ENCODE peak calls at places on chromosomes 13 and 19, in four cellular contexts. H is vagina, S is PC-3, Z is breast epithelium. N is an unnamed sample. For H3K27me3, the result is how much of the 10 kb centered on the place peaks cover.

GRCh38 chr19:29098863-29099481 is 114.0 kb downstream of the UQCRFS1 start:
- DNase-seq in S (peak), Z (no peak), H (peak), N (no peak)

GRCh38 chr19:12840091-12841079 is 2.1 kb downstream of the MAST1 start:
- DNase-seq in H (no peak), S (peak), Z (no peak), N (peak)

GRCh38 chr13:89568746-89569145 is 1778.7 kb upstream of the MIR17HG start:
- DNase-seq in Z (no peak), H (no peak), S (no peak), N (no peak)

GRCh38 chr19:6963937-6964336 is 57.3 kb downstream of the MBD3L2B start:
- DNase-seq in Z (no peak), H (no peak), S (peak), N (peak)

GRCh38 chr13:60267498-60268202 is 103.9 kb upstream of the DIAPH3 start:
- DNase-seq in Z (no peak), S (no peak), H (no peak), N (no peak)

GRCh38 chr13:43203781-43204180 is 180.4 kb downstream of the DNAJC15 start:
- DNase-seq in S (no peak), H (no peak), Z (no peak), N (no peak)

GRCh38 chr13:80504453-80504852 is 163.5 kb upstream of the SPRY2 start:
- DNase-seq in S (no peak), Z (no peak), H (no peak), N (no peak)

GRCh38 chr19:48255376-48256303 is at the start of gene CARD8:
- DNase-seq in Z (peak), H (peak), S (peak), N (peak)

GRCh38 chr13:45975337-45975736 is 77.2 kb downstream of the ZC3H13 start:
- DNase-seq in S (no peak), H (no peak), Z (no peak), N (no peak)

GRCh38 chr19:47419037-47419783 is at the start of gene MEIS3:
- DNase-seq in Z (no peak), H (no peak), S (no peak), N (no peak)

GRCh38 chr13:74187564-74187963 is 53.4 kb upstream of the KLF12 start:
- DNase-seq in Z (no peak), H (no peak), S (peak), N (no peak)

GRCh38 chr13:98182589-98182988 is 5.5 kb upstream of the RNF113B start:
- DNase-seq in H (no peak), S (no peak), Z (no peak), N (no peak)

GRCh38 chr19:38849746-38850230 is at the start of gene HNRNPL:
- DNase-seq in Z (peak), S (no peak), H (no peak), N (no peak)

GRCh38 chr19:35721374-35721773 is 3.6 kb downstream of the KMT2B start:
- DNase-seq in S (no peak), H (no peak), Z (no peak), N (no peak)

GRCh38 chr19:4124638-4125037 is 716 bp upstream of the MAP2K2 start:
- DNase-seq in H (no peak), Z (no peak), S (no peak), N (no peak)

GRCh38 chr13:100100115-100100879 is 11.4 kb downstream of the PCCA start:
- DNase-seq in H (no peak), S (peak), Z (no peak), N (no peak)

GRCh38 chr13:31790992-31791391 is 51.7 kb downstream of the RXFP2 start:
- DNase-seq in Z (no peak), H (no peak), S (no peak), N (no peak)

GRCh38 chr13:92390217-92390616 is 836.4 kb upstream of the GPC6 start:
- DNase-seq in S (no peak), H (no peak), Z (no peak), N (no peak)

GRCh38 chr13:21436582-21436981 is 22.5 kb downstream of the ZDHHC20 start:
- DNase-seq in S (no peak), Z (no peak), H (no peak), N (no peak)

GRCh38 chr13:103730407-103730806 is 664.2 kb upstream of the SLC10A2 start:
- DNase-seq in Z (no peak), S (no peak), H (no peak), N (no peak)

GRCh38 chr13:42876270-42876714 is 94.9 kb downstream of the FAM216B start:
- DNase-seq in Z (no peak), S (no peak), H (no peak), N (no peak)

GRCh38 chr13:110555601-110556223 is 5.8 kb downstream of the RAB20 start:
- DNase-seq in H (no peak), Z (no peak), S (peak), N (no peak)

GRCh38 chr13:40666905-40667621 is 622 bp upstream of the FOXO1 start:
- DNase-seq in H (peak), S (peak), Z (no peak), N (no peak)

GRCh38 chr13:69020120-69020519 is 1087.5 kb upstream of the ATXN8OS start:
- DNase-seq in S (no peak), Z (no peak), H (no peak), N (no peak)

GRCh38 chr13:44396963-44397580 is 23.4 kb downstream of the SERP2 start:
- DNase-seq in S (no peak), H (no peak), Z (no peak), N (no peak)

GRCh38 chr13:45325806-45326205 is 15.2 kb downstream of the TPT1 start:
- DNase-seq in S (peak), Z (no peak), H (no peak), N (no peak)

GRCh38 chr13:25252229-25252628 is 35.1 kb downstream of the MTMR6 start:
- DNase-seq in H (no peak), Z (no peak), S (no peak), N (no peak)

GRCh38 chr13:78325585-78325984 is 277.8 kb downstream of the POU4F1 start:
- DNase-seq in S (no peak), Z (no peak), H (no peak), N (no peak)

GRCh38 chr13:80497439-80497838 is 156.5 kb upstream of the SPRY2 start:
- DNase-seq in H (no peak), S (no peak), Z (no peak), N (no peak)

GRCh38 chr13:85194482-85194881 is 604.7 kb downstream of the SLITRK6 start:
- DNase-seq in Z (no peak), S (no peak), H (no peak), N (no peak)

GRCh38 chr19:21328402-21328801 is 808 bp downstream of the ZNF708 start:
- DNase-seq in Z (no peak), H (no peak), S (no peak), N (no peak)

GRCh38 chr19:5186293-5187050 is 154.1 kb downstream of the PTPRS start:
- DNase-seq in Z (no peak), S (no peak), H (no peak), N (no peak)

GRCh38 chr19:3788991-3789778 is 3.0 kb upstream of the MATK start:
- DNase-seq in H (no peak), Z (no peak), S (no peak), N (no peak)

GRCh38 chr19:35856001-35856400 is 710 bp upstream of the KIRREL2 start:
- DNase-seq in S (no peak), H (no peak), Z (no peak), N (no peak)

GRCh38 chr13:99218545-99218944 is 17.9 kb downstream of the UBAC2 start:
- DNase-seq in H (no peak), Z (no peak), S (no peak), N (no peak)

GRCh38 chr19:55133639-55134444 is 15.2 kb downstream of the TNNT1 start:
- DNase-seq in H (no peak), Z (no peak), S (no peak), N (no peak)

GRCh38 chr13:46527237-46527636 is 25.7 kb upstream of the LRCH1 start:
- DNase-seq in S (peak), Z (no peak), H (no peak), N (no peak)

DNA sequence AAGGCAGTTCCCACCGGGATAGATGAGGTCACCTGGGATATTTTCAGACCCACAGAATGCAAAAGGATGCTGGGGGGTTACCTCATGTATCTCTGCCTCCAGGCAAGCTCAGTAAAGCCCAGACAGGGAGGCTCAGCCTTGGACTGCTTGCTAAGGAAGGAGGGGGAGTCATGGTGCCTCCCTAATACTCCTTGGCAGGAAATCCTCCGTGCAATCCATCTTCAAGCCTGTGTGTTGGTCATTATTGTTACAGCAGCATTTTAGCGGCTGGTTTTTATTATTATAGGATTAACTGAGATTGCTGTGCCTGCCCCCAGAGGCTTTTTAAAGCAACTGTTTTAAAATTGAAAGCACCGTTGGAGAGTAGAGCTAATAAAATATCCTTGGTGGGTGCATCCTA is 188.5 kb upstream of the UBL3 start:
- DNase-seq in Z (no peak), H (no peak), S (no peak), N (no peak)
- H3K27me3 ChIP-seq in Z (under half), H (under half), S (under half), N (under half)

GRCh38 chr19:50838239-50838638 is 4.9 kb upstream of the KLK15 start:
- DNase-seq in Z (no peak), H (no peak), S (peak), N (no peak)

GRCh38 chr19:50835785-50836542 is 2.6 kb upstream of the KLK15 start:
- DNase-seq in S (peak), H (no peak), Z (peak), N (peak)

GRCh38 chr19:50837300-50837699 is 3.9 kb upstream of the KLK15 start:
- DNase-seq in Z (no peak), H (no peak), S (no peak), N (no peak)

GRCh38 chr19:50835103-50835784 is 1.9 kb upstream of the KLK15 start:
- DNase-seq in Z (no peak), S (no peak), H (no peak), N (no peak)

DNA sequence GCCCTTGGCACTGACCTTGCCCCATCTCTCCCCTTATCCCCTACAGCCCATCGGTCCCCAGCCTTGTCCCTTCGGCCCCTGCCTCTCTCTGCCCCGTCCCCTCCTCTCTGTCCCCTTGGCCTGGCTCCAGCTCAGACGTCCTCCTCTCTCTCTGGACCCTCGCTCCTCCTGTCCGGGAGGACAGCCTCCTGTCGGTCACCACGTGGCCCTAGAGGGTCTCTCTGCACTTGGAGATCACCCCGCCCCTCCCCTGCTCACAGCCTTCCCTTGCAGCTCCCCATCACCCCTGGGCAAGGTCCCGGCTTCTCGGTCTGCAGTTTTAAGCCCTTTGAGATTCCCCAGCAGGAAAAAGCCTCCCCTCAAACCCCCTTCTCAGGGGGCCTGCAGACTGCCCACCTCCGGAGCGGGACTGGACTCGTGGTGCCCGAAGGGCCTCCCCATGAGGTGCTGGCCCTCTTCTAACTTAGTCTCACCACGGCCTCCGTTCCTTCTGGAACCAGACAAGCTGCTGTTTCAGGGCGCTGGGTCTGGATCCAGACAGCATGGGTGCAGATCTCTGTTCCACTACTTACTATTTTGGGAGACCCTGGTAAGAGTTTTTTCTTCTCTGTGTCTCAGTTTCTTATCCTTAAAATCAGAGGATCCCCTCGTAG is 3.3 kb upstream of the KLK15 start:
- DNase-seq in H (no peak), Z (no peak), S (no peak), N (no peak)
- H3K4me3 ChIP-seq in H (no peak), Z (no peak), S (peak), N (no peak)

GRCh38 chr19:1450735-1451669 is 1.1 kb downstream of the APC2 start:
- DNase-seq in Z (no peak), S (no peak), H (no peak), N (no peak)
- H3K27me3 ChIP-seq in Z (half or more), S (under half), H (under half), N (half or more)

DNA sequence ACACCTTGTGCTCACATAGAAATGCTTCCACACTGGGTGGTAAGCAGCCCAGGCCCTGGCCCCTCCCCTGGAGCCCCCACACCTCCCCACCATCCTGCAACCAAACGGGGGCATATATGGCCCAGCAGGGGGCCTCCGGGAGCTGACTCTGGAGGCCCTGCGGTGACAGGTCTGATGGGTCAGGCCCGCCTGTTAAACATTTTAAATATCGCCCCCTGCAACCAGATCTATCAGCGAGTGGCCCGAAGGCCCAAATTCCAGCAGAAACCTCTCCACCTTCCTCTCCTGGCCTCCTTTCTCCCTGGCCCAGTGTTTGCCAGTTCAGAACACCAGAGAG is 48.0 kb upstream of the KATNAL1 start:
- DNase-seq in H (no peak), Z (no peak), S (no peak), N (no peak)
- H3K4me3 ChIP-seq in H (no peak), Z (no peak), S (no peak), N (no peak)

DNA sequence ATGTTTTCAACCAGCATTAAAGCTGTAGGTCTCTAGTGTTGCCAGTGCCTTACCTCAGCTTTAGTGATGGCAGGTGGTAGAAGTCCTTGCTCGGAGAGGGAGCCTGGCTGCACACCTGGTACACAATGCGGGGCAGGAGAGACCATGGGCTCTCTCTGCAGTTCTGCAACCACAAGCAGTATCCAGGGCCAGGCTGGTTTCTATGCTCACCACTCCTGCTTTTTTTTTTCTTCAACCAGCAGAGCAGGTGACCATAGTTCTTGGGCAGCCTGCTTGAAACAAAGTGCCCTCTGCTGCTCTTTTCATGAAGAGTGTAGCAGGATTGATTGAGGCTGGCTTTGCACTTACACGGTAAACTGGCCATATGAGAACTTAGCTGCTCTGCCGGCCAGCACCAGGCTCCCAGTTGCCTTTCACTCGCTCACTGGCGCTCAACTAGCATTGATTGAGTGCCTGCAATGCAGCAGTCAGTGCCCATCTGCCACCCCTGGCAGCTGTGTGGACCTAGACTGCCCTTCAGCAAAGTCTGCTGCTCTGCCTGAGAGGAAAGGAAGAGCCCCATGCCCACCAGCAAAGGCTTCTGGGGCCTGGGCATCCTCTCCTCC is 4.4 kb upstream of the CHAMP1 start:
- DNase-seq in H (no peak), Z (no peak), S (no peak), N (no peak)
- H3K27me3 ChIP-seq in H (under half), Z (under half), S (under half), N (under half)

GRCh38 chr13:112981361-112981905 is 12.4 kb downstream of the MCF2L start:
- DNase-seq in H (no peak), Z (no peak), S (no peak), N (no peak)

GRCh38 chr13:112982281-112983041 is 13.4 kb downstream of the MCF2L start:
- DNase-seq in S (no peak), Z (no peak), H (no peak), N (no peak)

GRCh38 chr13:112978561-112979405 is 9.8 kb downstream of the MCF2L start:
- DNase-seq in Z (no peak), S (no peak), H (no peak), N (no peak)

GRCh38 chr13:112979406-112979902 is 10.4 kb downstream of the MCF2L start:
- DNase-seq in H (no peak), Z (no peak), S (no peak), N (no peak)

DNA sequence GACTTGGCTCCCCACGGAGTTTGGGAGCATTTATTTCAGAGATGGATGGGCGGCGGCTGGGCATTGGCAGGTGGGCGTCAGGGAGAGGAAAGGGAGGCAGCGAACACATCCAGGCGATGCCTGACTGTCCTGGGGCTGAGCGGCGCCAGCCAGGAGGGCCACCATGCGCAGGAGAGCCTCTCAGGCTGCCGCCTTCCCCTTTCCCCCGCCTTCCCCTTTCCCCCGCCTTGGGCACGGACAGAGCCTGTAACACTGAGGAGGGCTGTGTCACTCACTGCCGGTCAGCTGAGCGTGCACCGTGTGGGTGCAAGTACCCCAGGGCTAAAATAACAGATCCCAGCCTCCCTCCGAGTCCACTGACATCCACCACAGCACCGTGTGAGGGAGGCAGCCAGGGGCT is 11.4 kb downstream of the MCF2L start:
- DNase-seq in S (no peak), H (no peak), Z (no peak), N (no peak)
- H3K4me3 ChIP-seq in S (no peak), H (peak), Z (peak), N (no peak)

DNA sequence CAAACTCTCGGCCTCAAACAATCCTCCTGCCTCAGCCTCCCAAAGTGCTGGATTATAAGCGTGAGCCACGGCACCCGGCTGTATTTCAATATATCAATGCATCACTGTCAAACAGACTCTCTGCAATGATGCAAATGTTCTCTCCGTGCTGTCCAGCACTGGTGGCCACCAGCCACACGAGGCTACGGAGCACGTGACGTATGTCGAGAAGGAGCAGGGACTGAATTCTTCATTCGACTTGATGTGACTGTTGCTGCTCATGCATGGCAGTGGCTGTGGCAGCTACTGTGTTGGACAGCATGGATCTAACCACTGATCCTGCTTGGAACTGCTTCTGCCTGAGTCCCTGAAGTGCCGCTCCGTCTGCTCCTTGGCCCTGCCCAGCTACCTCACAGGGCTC is 9.8 kb downstream of the LRRC4B start:
- DNase-seq in S (no peak), H (no peak), Z (no peak), N (no peak)
- H3K27me3 ChIP-seq in S (under half), H (under half), Z (half or more), N (under half)

GRCh38 chr19:2476451-2477140 is 669 bp downstream of the GADD45B start:
- DNase-seq in S (peak), Z (peak), H (no peak), N (peak)

GRCh38 chr19:2475702-2476450 is at the start of gene GADD45B:
- DNase-seq in Z (peak), H (peak), S (peak), N (peak)

GRCh38 chr19:2474232-2475017 is 1.5 kb upstream of the GADD45B start:
- DNase-seq in H (no peak), Z (peak), S (peak), N (peak)

GRCh38 chr19:2477141-2477710 is 1.3 kb downstream of the GADD45B start:
- DNase-seq in H (no peak), S (peak), Z (peak), N (peak)

DNA sequence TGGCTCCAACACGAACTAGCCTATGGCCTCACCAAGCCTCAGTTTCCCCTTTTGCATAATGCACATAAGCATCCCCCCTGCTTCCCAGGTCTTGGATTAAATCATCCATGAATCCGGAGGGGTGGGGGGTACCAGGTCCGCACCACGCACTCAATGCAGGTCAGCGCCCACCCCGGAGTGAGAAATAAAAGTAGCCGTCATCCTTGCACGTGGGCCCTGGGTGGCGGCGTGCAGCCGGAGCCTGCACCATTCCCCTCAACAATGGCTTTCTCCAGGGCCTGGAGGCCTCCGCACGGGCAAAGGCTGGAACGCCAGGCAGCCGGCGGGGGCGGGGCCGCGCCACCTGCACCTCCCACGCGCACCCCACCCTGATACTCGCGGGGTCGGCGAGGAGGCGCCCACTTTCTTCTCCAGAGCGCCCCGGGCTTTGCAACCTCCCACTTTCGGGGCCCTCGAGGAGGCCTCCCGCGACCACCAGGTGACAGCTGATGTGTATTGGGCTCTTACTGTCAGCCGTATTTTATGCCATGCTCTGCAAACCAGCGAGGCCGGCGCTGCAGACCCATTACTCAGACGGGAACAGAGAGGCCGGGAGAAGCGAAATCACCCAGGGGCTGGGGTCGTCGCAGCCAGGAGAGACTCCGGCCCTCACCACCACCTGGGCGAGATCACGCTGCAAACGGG is 767 bp upstream of the GADD45B start:
- DNase-seq in H (no peak), S (peak), Z (no peak), N (peak)
- H3K4me3 ChIP-seq in H (peak), S (peak), Z (peak), N (peak)